ENCODE peak calls at places on chromosomes 2 and 18, in five cellular contexts. One of them, this sample, is unnamed.

GRCh38 chr18:6161549-6161948 is 253.2 kb downstream of the L3MBTL4 start:
- DNase-seq in tibial artery: no peak
- DNase-seq in fibroblast of lung: no peak
- DNase-seq in left lung: no peak
- DNase-seq in endodermal cell: no peak
- DNase-seq in this sample: no peak

GRCh38 chr2:15571729-15572128 is 10.6 kb upstream of the NBAS start:
- DNase-seq in left lung: no peak
- DNase-seq in tibial artery: no peak
- DNase-seq in fibroblast of lung: no peak
- DNase-seq in endodermal cell: no peak
- DNase-seq in this sample: no peak

GRCh38 chr2:224357098-224357901 is 44.6 kb downstream of the FAM124B start:
- DNase-seq in tibial artery: peak; percentile 34
- DNase-seq in left lung: no peak
- DNase-seq in fibroblast of lung: peak; percentile 73
- DNase-seq in endodermal cell: peak; percentile 82
- DNase-seq in this sample: peak; percentile 27

GRCh38 chr2:237234268-237234667 is 148.6 kb downstream of the COPS8 start:
- DNase-seq in tibial artery: peak; percentile 56
- DNase-seq in fibroblast of lung: no peak
- DNase-seq in endodermal cell: no peak
- DNase-seq in left lung: no peak
- DNase-seq in this sample: no peak

GRCh38 chr2:181025004-181025403 is 44.6 kb downstream of the UBE2E3 start:
- DNase-seq in fibroblast of lung: peak; percentile 49
- DNase-seq in tibial artery: no peak
- DNase-seq in endodermal cell: no peak
- DNase-seq in left lung: no peak
- DNase-seq in this sample: no peak

GRCh38 chr18:9838144-9838877 is 47.5 kb upstream of the TXNDC2 start:
- DNase-seq in endodermal cell: peak; percentile 95
- DNase-seq in fibroblast of lung: no peak
- DNase-seq in left lung: peak; percentile 82
- DNase-seq in tibial artery: no peak
- DNase-seq in this sample: no peak

GRCh38 chr2:236536727-236537398 is 32.8 kb upstream of the ACKR3 start:
- DNase-seq in fibroblast of lung: no peak
- DNase-seq in endodermal cell: peak; percentile 80
- DNase-seq in tibial artery: no peak
- DNase-seq in left lung: no peak
- DNase-seq in this sample: no peak

GRCh38 chr2:86787701-86788100 is 3.0 kb downstream of the CD8A start:
- DNase-seq in endodermal cell: no peak
- DNase-seq in left lung: no peak
- DNase-seq in fibroblast of lung: no peak
- DNase-seq in tibial artery: no peak
- DNase-seq in this sample: no peak

GRCh38 chr18:63292844-63293683 is 26.5 kb downstream of the BCL2 start:
- DNase-seq in tibial artery: no peak
- DNase-seq in left lung: no peak
- DNase-seq in endodermal cell: no peak
- DNase-seq in fibroblast of lung: no peak
- DNase-seq in this sample: no peak

GRCh38 chr2:177906041-177906718 is 166.4 kb downstream of the PDE11A start:
- DNase-seq in fibroblast of lung: peak; percentile 33
- DNase-seq in left lung: peak; percentile 36
- DNase-seq in endodermal cell: peak; percentile 96
- DNase-seq in tibial artery: peak; percentile 32
- DNase-seq in this sample: peak; percentile 69

GRCh38 chr2:74385396-74385795 is 5.3 kb upstream of the DCTN1 start:
- DNase-seq in fibroblast of lung: no peak
- DNase-seq in endodermal cell: no peak
- DNase-seq in left lung: no peak
- DNase-seq in tibial artery: no peak
- DNase-seq in this sample: no peak

GRCh38 chr2:167127135-167127534 is 238.9 kb downstream of the XIRP2 start:
- DNase-seq in left lung: no peak
- DNase-seq in tibial artery: no peak
- DNase-seq in fibroblast of lung: peak; percentile 58
- DNase-seq in endodermal cell: no peak
- DNase-seq in this sample: no peak

GRCh38 chr2:7281348-7281747 is 364.1 kb downstream of the RNF144A start:
- DNase-seq in endodermal cell: no peak
- DNase-seq in tibial artery: no peak
- DNase-seq in fibroblast of lung: no peak
- DNase-seq in left lung: no peak
- DNase-seq in this sample: no peak
- TF ChIP-seq CTCF in endodermal cell: no peak
- TF ChIP-seq CTCF in tibial artery: no peak
- TF ChIP-seq CTCF in fibroblast of lung: no peak
- TF ChIP-seq CTCF in left lung: no peak
- TF ChIP-seq CTCF in this sample: no peak

GRCh38 chr2:172096661-172097547 is 5.8 kb downstream of the DLX2 start:
- DNase-seq in fibroblast of lung: no peak
- DNase-seq in tibial artery: no peak
- DNase-seq in left lung: no peak
- DNase-seq in endodermal cell: peak; percentile 78
- DNase-seq in this sample: no peak
- H3K4me3 ChIP-seq in fibroblast of lung: peak overlapping the region; percentile 26
- H3K4me3 ChIP-seq in tibial artery: peak overlapping the region; percentile 13
- H3K4me3 ChIP-seq in left lung: no peak overlapping the region
- H3K4me3 ChIP-seq in endodermal cell: peak overlapping the region; percentile 68
- H3K4me3 ChIP-seq in this sample: no peak overlapping the region

DNA sequence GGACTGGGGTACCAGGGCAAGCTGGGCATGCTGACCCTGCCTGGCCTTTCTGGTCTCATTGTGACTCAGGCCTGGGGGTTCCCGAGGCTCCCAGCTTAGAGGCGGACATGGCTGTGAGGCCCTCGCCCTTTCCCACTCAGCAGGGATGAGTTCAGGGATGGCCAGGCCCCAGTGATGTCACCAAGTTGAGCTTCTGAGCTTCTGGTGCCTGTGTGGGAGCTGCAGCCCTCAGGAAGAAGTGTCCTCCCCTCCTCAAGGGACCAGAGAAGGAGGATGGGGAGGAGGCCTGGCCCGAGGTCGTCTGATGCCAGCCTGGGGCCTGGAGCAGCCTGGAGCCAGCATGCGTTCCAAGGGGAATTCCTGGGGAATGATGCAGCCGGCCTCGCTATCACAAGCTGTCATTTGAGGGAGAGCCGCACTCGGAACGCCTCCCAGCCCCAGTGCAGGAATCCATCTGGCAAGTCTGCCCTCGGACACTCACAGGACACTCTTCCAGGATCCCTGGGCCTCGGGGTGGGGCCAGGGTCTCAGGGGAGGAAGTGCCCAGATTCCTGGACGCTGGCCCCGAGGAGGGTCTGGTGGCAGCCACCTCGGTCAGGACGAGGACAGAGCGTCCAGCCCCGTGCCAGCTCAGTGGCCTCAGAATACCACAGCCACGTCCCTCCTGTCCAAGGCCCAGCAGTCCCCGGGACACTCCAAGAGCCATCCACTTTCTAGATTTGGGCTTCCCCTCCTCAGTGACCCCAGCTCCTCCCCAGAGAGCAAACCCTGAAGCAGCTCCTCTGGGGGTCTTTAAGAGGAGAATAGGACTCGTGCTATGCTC is 61.2 kb upstream of the GPC1 start:
- DNase-seq in tibial artery: peak; percentile 51
- DNase-seq in endodermal cell: peak; percentile 63
- DNase-seq in fibroblast of lung: peak; percentile 86
- DNase-seq in left lung: peak; percentile 46
- DNase-seq in this sample: peak; percentile 43
- H3K4me1 ChIP-seq in tibial artery: peaks cover 8% of the 10 kb centered on the region
- H3K4me1 ChIP-seq in endodermal cell: no peaks in the 10 kb centered on the region
- H3K4me1 ChIP-seq in fibroblast of lung: peaks cover 35% of the 10 kb centered on the region
- H3K4me1 ChIP-seq in left lung: peaks cover 6% of the 10 kb centered on the region
- H3K4me1 ChIP-seq in this sample: no peaks in the 10 kb centered on the region

GRCh38 chr2:147846382-147847081 is 1.7 kb downstream of the ACVR2A start:
- DNase-seq in tibial artery: no peak
- DNase-seq in fibroblast of lung: peak; percentile 15
- DNase-seq in left lung: no peak
- DNase-seq in endodermal cell: no peak
- DNase-seq in this sample: no peak

GRCh38 chr2:147843421-147843863 is 1.4 kb upstream of the ACVR2A start:
- DNase-seq in left lung: no peak
- DNase-seq in fibroblast of lung: no peak
- DNase-seq in tibial artery: no peak
- DNase-seq in endodermal cell: no peak
- DNase-seq in this sample: no peak

GRCh38 chr2:147844691-147845607 is at the start of gene ACVR2A:
- DNase-seq in tibial artery: peak; percentile 28
- DNase-seq in endodermal cell: peak; percentile 82
- DNase-seq in fibroblast of lung: peak; percentile 43
- DNase-seq in left lung: no peak
- DNase-seq in this sample: peak; percentile 70

GRCh38 chr2:147845608-147846002 is 776 bp downstream of the ACVR2A start:
- DNase-seq in left lung: no peak
- DNase-seq in fibroblast of lung: peak; percentile 22
- DNase-seq in tibial artery: no peak
- DNase-seq in endodermal cell: no peak
- DNase-seq in this sample: no peak

GRCh38 chr2:147843864-147844690 is 752 bp upstream of the ACVR2A start:
- DNase-seq in tibial artery: peak; percentile 91
- DNase-seq in endodermal cell: peak; percentile 97
- DNase-seq in left lung: peak; percentile 93
- DNase-seq in fibroblast of lung: peak; percentile 89
- DNase-seq in this sample: peak; percentile 93
- TF ChIP-seq CTCF in tibial artery: peak; percentile 25
- TF ChIP-seq CTCF in endodermal cell: peak; percentile 47
- TF ChIP-seq CTCF in left lung: peak; percentile 16
- TF ChIP-seq CTCF in fibroblast of lung: no peak
- TF ChIP-seq CTCF in this sample: no peak

DNA sequence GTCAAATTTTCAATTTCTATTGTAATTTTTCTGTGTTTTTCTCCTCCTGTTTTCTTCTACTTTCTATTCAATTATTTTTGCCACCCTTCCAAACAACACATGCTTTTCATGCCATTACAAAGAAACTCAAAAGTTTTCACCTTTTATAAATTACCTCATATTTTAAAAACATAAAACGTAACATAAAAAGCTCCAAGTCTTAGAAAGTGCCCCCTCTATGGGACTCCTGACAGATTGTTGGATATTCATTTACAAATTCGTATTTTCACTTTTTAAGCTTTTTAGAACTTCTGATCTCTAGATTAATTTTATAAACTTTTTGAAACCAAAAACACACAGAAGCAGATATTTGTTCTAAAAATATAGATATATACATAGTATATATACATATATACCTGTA is 1.6 kb downstream of the COL5A2 start:
- DNase-seq in endodermal cell: no peak
- DNase-seq in left lung: no peak
- DNase-seq in fibroblast of lung: peak; percentile 68
- DNase-seq in tibial artery: no peak
- DNase-seq in this sample: no peak
- H3K4me3 ChIP-seq in endodermal cell: peak overlapping the region; percentile 96
- H3K4me3 ChIP-seq in left lung: peak overlapping the region; percentile 36
- H3K4me3 ChIP-seq in fibroblast of lung: peak overlapping the region; percentile 83
- H3K4me3 ChIP-seq in tibial artery: peak overlapping the region; percentile 59
- H3K4me3 ChIP-seq in this sample: no peak overlapping the region

This sample was measured in pancreas.